ENCODE peak calls at places on chromosomes 6 and 20, in seven cellular contexts. E is OCI-LY7, Z is cardiac fibroblast, M is IMR-90, V is AG09309, H is astrocyte of the cerebellum, J is pancreas. Q is an unnamed sample.

GRCh38 chr6:134063966-134064445 is 11.6 kb upstream of the SLC2A12 start:
- DNase-seq in V (peak), M (peak), H (no peak), Z (peak), E (peak), J (peak), Q (peak)

GRCh38 chr6:131635384-131636340 is 1.4 kb upstream of the ENPP3 start:
- DNase-seq in H (no peak), Z (no peak), J (no peak), V (no peak), E (peak), M (no peak), Q (no peak)

GRCh38 chr6:139695361-139695760 is 320.9 kb upstream of the CITED2 start:
- DNase-seq in M (no peak), E (no peak), V (no peak), H (no peak), J (no peak), Z (no peak), Q (peak)

GRCh38 chr6:169885831-169886230 is 134.4 kb downstream of the ERMARD start:
- DNase-seq in H (no peak), Z (no peak), M (no peak), J (no peak), E (no peak), V (no peak), Q (no peak)

GRCh38 chr20:61192254-61192950 is 59.7 kb upstream of the CDH4 start:
- DNase-seq in V (no peak), H (no peak), M (no peak), J (no peak), E (no peak), Z (peak), Q (no peak)

GRCh38 chr6:22873531-22874136 is 304.3 kb downstream of the HDGFL1 start:
- DNase-seq in J (no peak), E (no peak), H (no peak), Z (peak), M (peak), V (no peak), Q (no peak)

GRCh38 chr6:74167506-74167905 is 471.5 kb downstream of the CD109 start:
- DNase-seq in J (no peak), V (no peak), H (no peak), E (no peak), M (peak), Z (no peak), Q (peak)

GRCh38 chr6:7996538-7997225 is 67.5 kb downstream of the BLOC1S5 start:
- DNase-seq in J (no peak), V (no peak), E (no peak), H (peak), Z (peak), M (peak), Q (peak)

GRCh38 chr20:46715292-46715756 is 5.9 kb downstream of the SLC2A10 start:
- DNase-seq in E (no peak), M (peak), J (no peak), Z (peak), H (no peak), V (peak), Q (peak)

GRCh38 chr20:45098096-45098773 is 2.7 kb downstream of the KCNS1 start:
- DNase-seq in V (no peak), E (no peak), H (no peak), J (peak), M (no peak), Z (peak), Q (peak)

GRCh38 chr6:28401172-28401571 is 1.6 kb upstream of the ZSCAN12 start:
- DNase-seq in E (no peak), Z (peak), V (no peak), H (no peak), J (no peak), M (peak), Q (peak)

GRCh38 chr6:41934278-41935189 is 7.1 kb downstream of the CCND3 start:
- DNase-seq in J (no peak), Z (no peak), V (no peak), H (no peak), M (no peak), E (no peak), Q (peak)

GRCh38 chr6:7129360-7129759 is 21.6 kb downstream of the RREB1 start:
- DNase-seq in E (no peak), V (no peak), H (no peak), M (no peak), J (no peak), Z (no peak), Q (no peak)

GRCh38 chr20:15849131-15849685 is 724.0 kb downstream of the KIF16B start:
- DNase-seq in M (no peak), H (no peak), E (no peak), J (no peak), V (no peak), Z (no peak), Q (no peak)

GRCh38 chr20:21090112-21090737 is 15.9 kb downstream of the LINC00237 start:
- DNase-seq in V (no peak), H (no peak), Z (no peak), J (no peak), E (peak), M (no peak), Q (no peak)

GRCh38 chr6:151141685-151142084 is 98.1 kb upstream of the AKAP12 start:
- DNase-seq in E (no peak), Z (peak), V (no peak), M (no peak), H (no peak), J (no peak), Q (no peak)

GRCh38 chr6:127341471-127342202 is 1.8 kb downstream of the ECHDC1 start:
- DNase-seq in V (no peak), E (peak), Z (peak), J (no peak), H (no peak), M (no peak), Q (no peak)

GRCh38 chr20:57323034-57323433 is 6.6 kb upstream of the SPO11 start:
- DNase-seq in E (peak), M (no peak), H (no peak), J (no peak), Z (peak), V (peak), Q (peak)

GRCh38 chr6:167756594-167756993 is 70.1 kb upstream of the AFDN start:
- DNase-seq in J (no peak), H (no peak), Z (no peak), E (no peak), M (no peak), V (no peak), Q (no peak)

GRCh38 chr6:105799051-105799450 is 287.1 kb upstream of the PRDM1 start:
- DNase-seq in Z (no peak), H (no peak), E (no peak), J (no peak), V (no peak), M (no peak), Q (no peak)

GRCh38 chr6:45376310-45377040 is 1.3 kb downstream of the SUPT3H start:
- DNase-seq in Z (peak), H (no peak), M (peak), E (no peak), V (no peak), J (no peak), Q (peak)

GRCh38 chr6:27239258-27239657 is 8.2 kb upstream of the PRSS16 start:
- DNase-seq in V (no peak), M (no peak), E (no peak), J (no peak), Z (no peak), H (no peak), Q (no peak)

GRCh38 chr20:21100590-21101452 is 5.3 kb downstream of the LINC00237 start:
- DNase-seq in M (peak), H (no peak), Z (peak), V (no peak), J (no peak), E (peak), Q (peak)

GRCh38 chr6:6631526-6632276 is 43.2 kb downstream of the LY86 start:
- DNase-seq in E (no peak), Z (peak), V (peak), J (no peak), M (no peak), H (no peak), Q (peak)

GRCh38 chr6:6545616-6546317 is 42.8 kb upstream of the LY86 start:
- DNase-seq in J (no peak), M (no peak), Z (no peak), V (no peak), H (no peak), E (no peak), Q (no peak)

GRCh38 chr20:4787069-4787468 is 65.4 kb downstream of the PRND start:
- DNase-seq in H (no peak), Z (peak), V (no peak), M (peak), E (no peak), J (no peak), Q (peak)

GRCh38 chr6:117674503-117674902 is 766 bp upstream of the NUS1 start:
- DNase-seq in E (no peak), Z (no peak), V (no peak), H (no peak), M (no peak), J (no peak), Q (no peak)

GRCh38 chr6:111566222-111566717 is 39.4 kb downstream of the TRAF3IP2 start:
- DNase-seq in E (peak), V (no peak), M (peak), H (no peak), Z (no peak), J (no peak), Q (peak)

GRCh38 chr20:8854566-8854965 is 214.3 kb upstream of the PLCB4 start:
- DNase-seq in E (no peak), J (no peak), V (peak), Z (peak), M (peak), H (no peak), Q (peak)

GRCh38 chr6:4055420-4056041 is 23.4 kb downstream of the FAM217A start:
- DNase-seq in M (peak), J (no peak), E (peak), Z (peak), H (peak), V (peak), Q (peak)

GRCh38 chr6:45791600-45792168 is 224.0 kb downstream of the CLIC5 start:
- DNase-seq in J (no peak), M (peak), E (no peak), H (peak), Z (peak), V (peak), Q (peak)

GRCh38 chr6:113627480-113627879 is 229.7 kb upstream of the MARCKS start:
- DNase-seq in H (no peak), Z (no peak), E (no peak), V (no peak), J (no peak), M (no peak), Q (no peak)

GRCh38 chr20:62512812-62513211 is 37.0 kb upstream of the GATA5 start:
- DNase-seq in J (no peak), E (no peak), M (no peak), Z (no peak), H (no peak), V (no peak), Q (no peak)

GRCh38 chr6:150118642-150119041 is 24.2 kb upstream of the PPP1R14C start:
- DNase-seq in H (no peak), Z (no peak), E (no peak), J (no peak), M (no peak), V (no peak), Q (no peak)

GRCh38 chr20:46027245-46027853 is 1.7 kb upstream of the SLC12A5 start:
- DNase-seq in Z (peak), H (peak), E (peak), V (peak), M (peak), J (no peak), Q (peak)

GRCh38 chr6:20704325-20704724 is 170.1 kb downstream of the CDKAL1 start:
- DNase-seq in M (no peak), H (no peak), E (no peak), Z (no peak), J (no peak), V (no peak), Q (no peak)

DNA sequence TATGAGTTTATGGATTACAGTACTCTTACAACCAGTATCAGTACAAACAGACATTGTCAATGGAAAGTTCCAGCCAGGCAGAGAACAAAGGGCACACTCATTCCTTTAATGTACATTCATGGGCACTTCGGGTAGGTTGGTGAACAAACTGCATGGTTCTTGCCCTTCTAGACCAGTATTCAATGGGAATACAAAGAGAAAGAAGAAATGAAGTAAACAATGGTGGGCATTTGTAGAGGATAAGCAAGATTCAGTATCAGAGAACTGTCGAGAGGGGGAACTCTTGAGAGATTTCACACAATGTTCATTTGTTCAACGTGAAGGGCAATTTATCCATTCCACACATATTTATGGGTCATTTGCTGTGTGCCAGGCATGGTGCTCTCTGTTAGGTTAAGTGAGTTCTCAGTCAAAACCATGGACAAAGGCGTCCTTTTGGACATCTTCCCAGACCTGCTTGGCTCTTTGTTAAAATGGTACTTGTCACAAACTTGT is 714.8 kb downstream of the DHX35 start:
- DNase-seq in M (peak), Z (peak), J (no peak), H (no peak), E (no peak), V (no peak), Q (no peak)
- TF ChIP-seq CTCF in M (peak), Z (peak), J (no peak), H (no peak), E (peak), V (peak), Q (no peak)

GRCh38 chr6:33412140-33413009 is 1.6 kb downstream of the PHF1 start:
- DNase-seq in Z (no peak), V (no peak), H (no peak), J (no peak), M (no peak), E (no peak), Q (no peak)
- H3K4me3 ChIP-seq in Z (no peak), V (peak), H (no peak), J (peak), M (no peak), E (no peak), Q (peak)

GRCh38 chr6:83539678-83540077 is 27.3 kb downstream of the PRSS35 start:
- DNase-seq in H (no peak), E (no peak), M (no peak), V (no peak), J (no peak), Z (no peak), Q (no peak)

GRCh38 chr6:83536647-83537589 is 24.6 kb downstream of the PRSS35 start:
- DNase-seq in V (no peak), Z (no peak), M (no peak), J (no peak), E (no peak), H (no peak), Q (no peak)

DNA sequence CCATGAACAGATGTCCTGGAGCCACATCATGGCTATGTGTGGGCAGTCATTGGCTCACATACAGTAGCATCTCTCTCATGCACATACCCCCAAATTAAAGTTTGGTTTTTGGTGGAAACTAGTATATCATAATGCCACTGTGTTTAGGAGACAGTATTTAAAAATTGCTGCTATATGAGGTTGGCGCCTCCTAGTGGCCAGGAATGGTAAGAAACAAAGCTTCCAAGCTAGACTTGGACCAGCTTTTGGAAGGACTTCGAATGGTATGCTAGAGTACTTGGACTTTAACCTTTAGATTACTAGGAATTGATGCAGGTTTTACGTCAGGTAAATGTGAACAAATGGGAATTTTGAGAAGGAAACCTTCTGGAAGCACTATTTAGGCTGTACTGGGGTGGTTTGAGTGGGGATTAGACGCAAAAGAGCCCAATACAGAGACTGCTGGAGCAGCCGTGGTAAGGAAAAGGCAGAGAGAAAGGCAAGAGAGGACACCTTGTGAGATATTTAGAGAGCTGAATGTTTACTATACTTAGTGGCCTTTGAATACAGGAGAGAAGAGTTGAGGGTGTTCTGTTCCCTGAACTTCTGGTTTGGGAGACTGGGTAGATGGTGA is 23.8 kb downstream of the PRSS35 start:
- DNase-seq in J (peak), Z (peak), E (peak), V (no peak), M (peak), H (no peak), Q (peak)
- TF ChIP-seq CTCF in J (peak), Z (peak), E (peak), V (peak), M (peak), H (peak), Q (peak)

GRCh38 chr6:116429111-116429510 is 32.1 kb upstream of the CALHM6 start:
- DNase-seq in H (no peak), M (no peak), V (no peak), Z (no peak), J (no peak), E (no peak), Q (no peak)

GRCh38 chr6:116431964-116432595 is 29.1 kb upstream of the CALHM6 start:
- DNase-seq in H (no peak), J (no peak), Z (no peak), E (no peak), M (no peak), V (no peak), Q (no peak)

GRCh38 chr6:116434056-116434725 is 27.0 kb upstream of the CALHM6 start:
- DNase-seq in J (no peak), M (no peak), E (no peak), V (no peak), Z (no peak), H (no peak), Q (no peak)

GRCh38 chr6:116433313-116433712 is 27.9 kb upstream of the CALHM6 start:
- DNase-seq in M (no peak), V (no peak), E (no peak), Z (no peak), J (no peak), H (no peak), Q (no peak)

DNA sequence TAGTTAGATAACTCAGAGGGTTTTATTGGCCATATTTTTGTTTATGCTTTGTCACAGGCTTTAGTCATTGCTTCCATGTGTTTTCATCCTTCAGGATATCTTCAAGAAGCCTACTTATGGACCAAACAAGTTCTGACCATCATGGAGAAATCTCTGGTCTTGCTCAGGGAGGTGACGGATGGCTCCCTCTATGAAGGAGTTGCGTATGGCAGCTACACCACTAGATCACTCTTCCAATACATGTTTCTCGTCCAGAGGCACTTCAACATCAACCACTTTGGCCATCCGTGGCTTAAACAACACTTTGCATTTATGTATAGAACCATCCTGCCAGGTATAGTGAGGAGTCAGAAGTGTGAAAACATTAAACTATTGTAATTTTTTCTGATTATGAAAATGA is 30.3 kb upstream of the CALHM6 start:
- DNase-seq in H (no peak), M (no peak), V (no peak), Z (no peak), J (no peak), E (no peak), Q (no peak)
- H3K4me3 ChIP-seq in H (no peak), M (no peak), V (no peak), Z (no peak), J (no peak), E (no peak), Q (no peak)

GRCh38 chr20:25696384-25697131 is at the start of gene ZNF337:
- DNase-seq in M (peak), J (peak), E (peak), H (peak), V (peak), Z (peak), Q (peak)
- TF ChIP-seq CTCF in M (peak), J (no peak), E (peak), H (peak), V (peak), Z (no peak), Q (peak)

GRCh38 chr20:34705008-34705382 is 851 bp downstream of the TP53INP2 start:
- DNase-seq in Z (no peak), E (peak), H (no peak), V (no peak), M (no peak), J (no peak), Q (no peak)

GRCh38 chr20:34704177-34705007 is at the start of gene TP53INP2:
- DNase-seq in M (peak), V (peak), H (peak), J (peak), E (peak), Z (peak), Q (peak)

GRCh38 chr20:34706912-34707784 is 3.0 kb downstream of the TP53INP2 start:
- DNase-seq in J (no peak), E (no peak), M (no peak), V (no peak), H (no peak), Z (no peak), Q (no peak)

GRCh38 chr20:34706022-34706875 is 2.1 kb downstream of the TP53INP2 start:
- DNase-seq in Z (no peak), M (no peak), J (no peak), E (no peak), V (no peak), H (no peak), Q (no peak)

DNA sequence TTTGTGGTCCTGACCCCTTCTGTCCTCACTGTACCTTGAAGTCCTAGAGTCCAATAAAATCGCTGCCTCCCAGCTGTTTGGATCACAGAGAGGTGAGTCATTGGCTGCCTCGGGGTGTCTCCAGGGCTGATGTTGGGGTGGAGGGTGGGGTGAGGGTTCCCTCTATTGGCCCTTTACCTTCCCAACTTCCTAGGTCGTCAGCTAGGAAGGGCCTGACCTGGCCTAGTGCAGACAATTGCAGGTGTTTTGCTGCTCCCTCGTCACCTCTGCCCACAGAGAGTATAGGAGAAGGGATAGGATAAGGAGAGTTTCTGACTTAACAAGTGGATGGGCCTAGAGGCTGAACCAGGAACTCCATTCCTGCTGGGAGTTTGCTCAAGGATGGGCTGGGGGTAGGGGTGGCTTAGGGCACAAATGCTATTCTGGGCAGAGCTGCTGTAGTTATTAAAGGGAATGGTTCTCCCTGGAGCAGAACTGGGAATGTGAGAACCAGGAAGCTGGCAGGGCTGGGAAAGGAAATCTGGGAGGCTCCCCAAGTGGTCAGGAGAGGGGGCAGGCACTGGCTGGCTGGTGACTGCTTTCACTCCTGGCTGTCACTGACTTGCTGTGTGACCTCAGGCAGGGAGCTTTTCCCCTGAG is 1.4 kb downstream of the TP53INP2 start:
- DNase-seq in V (no peak), Z (peak), H (no peak), E (no peak), J (peak), M (peak), Q (peak)
- H3K4me3 ChIP-seq in V (no peak), Z (peak), H (peak), E (peak), J (peak), M (peak), Q (peak)